ENCODE peak calls at places on chromosome X, in six cellular contexts. One of them, this sample, is unnamed.
A peak's percentile ranks its signal among the peaks of the same experiment; 100 is the strongest.

GRCh38 chrX:71105638-71106037 is 902 bp downstream of the CXorf65 start:
- DNase-seq in transverse colon: no peak
- DNase-seq in psoas muscle: no peak
- DNase-seq in ovary: no peak
- DNase-seq in endothelial cell of umbilical vein: no peak
- DNase-seq in left ventricle myocardium inferior: no peak
- DNase-seq in this sample: no peak

GRCh38 chrX:10482262-10482661 is 138.1 kb downstream of the MID1 start:
- DNase-seq in transverse colon: no peak
- DNase-seq in psoas muscle: no peak
- DNase-seq in ovary: no peak
- DNase-seq in endothelial cell of umbilical vein: peak; percentile 55
- DNase-seq in left ventricle myocardium inferior: peak; percentile 37
- DNase-seq in this sample: no peak

GRCh38 chrX:83416273-83416672 is 91.8 kb upstream of the POU3F4 start:
- DNase-seq in transverse colon: no peak
- DNase-seq in psoas muscle: no peak
- DNase-seq in ovary: no peak
- DNase-seq in endothelial cell of umbilical vein: no peak
- DNase-seq in left ventricle myocardium inferior: no peak
- DNase-seq in this sample: no peak

GRCh38 chrX:24482823-24483410 is 17.8 kb downstream of the PDK3 start:
- DNase-seq in transverse colon: no peak
- DNase-seq in psoas muscle: no peak
- DNase-seq in ovary: no peak
- DNase-seq in endothelial cell of umbilical vein: no peak
- DNase-seq in left ventricle myocardium inferior: no peak
- DNase-seq in this sample: no peak

GRCh38 chrX:111131572-111131971 is 35.6 kb downstream of the PAK3 start:
- DNase-seq in transverse colon: no peak
- DNase-seq in psoas muscle: no peak
- DNase-seq in ovary: no peak
- DNase-seq in endothelial cell of umbilical vein: no peak
- DNase-seq in left ventricle myocardium inferior: no peak
- DNase-seq in this sample: no peak

GRCh38 chrX:149962859-149963757 is 24.8 kb upstream of the EOLA2 start:
- DNase-seq in transverse colon: peak; percentile 28
- DNase-seq in psoas muscle: peak; percentile 54
- DNase-seq in ovary: peak; percentile 60
- DNase-seq in endothelial cell of umbilical vein: peak; percentile 59
- DNase-seq in left ventricle myocardium inferior: no peak
- DNase-seq in this sample: peak; percentile 73

GRCh38 chrX:101415180-101416130 is 7.4 kb downstream of the HNRNPH2 start:
- DNase-seq in transverse colon: no peak
- DNase-seq in psoas muscle: no peak
- DNase-seq in ovary: peak; percentile 40
- DNase-seq in endothelial cell of umbilical vein: peak; percentile 78
- DNase-seq in left ventricle myocardium inferior: no peak
- DNase-seq in this sample: no peak

GRCh38 chrX:151176351-151176750 is at the start of gene GPR50:
- DNase-seq in transverse colon: no peak
- DNase-seq in psoas muscle: no peak
- DNase-seq in ovary: no peak
- DNase-seq in endothelial cell of umbilical vein: no peak
- DNase-seq in left ventricle myocardium inferior: no peak
- DNase-seq in this sample: no peak

GRCh38 chrX:138886769-138887168 is 175.3 kb upstream of the FGF13 start:
- DNase-seq in transverse colon: no peak
- DNase-seq in psoas muscle: no peak
- DNase-seq in ovary: no peak
- DNase-seq in endothelial cell of umbilical vein: no peak
- DNase-seq in left ventricle myocardium inferior: no peak
- DNase-seq in this sample: no peak

GRCh38 chrX:152822383-152823086 is 8.0 kb downstream of the CETN2 start:
- DNase-seq in transverse colon: no peak
- DNase-seq in psoas muscle: no peak
- DNase-seq in ovary: no peak
- DNase-seq in endothelial cell of umbilical vein: no peak
- DNase-seq in left ventricle myocardium inferior: no peak
- DNase-seq in this sample: no peak

GRCh38 chrX:10648608-10649007 is 28.2 kb upstream of the MID1 start:
- DNase-seq in transverse colon: no peak
- DNase-seq in psoas muscle: no peak
- DNase-seq in ovary: no peak
- DNase-seq in endothelial cell of umbilical vein: peak; percentile 1
- DNase-seq in left ventricle myocardium inferior: no peak
- DNase-seq in this sample: no peak

GRCh38 chrX:7059214-7059838 is 88.2 kb upstream of the STS start:
- DNase-seq in transverse colon: no peak
- DNase-seq in psoas muscle: no peak
- DNase-seq in ovary: no peak
- DNase-seq in endothelial cell of umbilical vein: no peak
- DNase-seq in left ventricle myocardium inferior: no peak
- DNase-seq in this sample: no peak

GRCh38 chrX:153933751-153934472 is 925 bp downstream of the NAA10 start:
- DNase-seq in transverse colon: no peak
- DNase-seq in psoas muscle: no peak
- DNase-seq in ovary: no peak
- DNase-seq in endothelial cell of umbilical vein: no peak
- DNase-seq in left ventricle myocardium inferior: no peak
- DNase-seq in this sample: no peak

GRCh38 chrX:21963736-21964135 is 23.2 kb downstream of the SMS start:
- DNase-seq in transverse colon: no peak
- DNase-seq in psoas muscle: no peak
- DNase-seq in ovary: peak; percentile 38
- DNase-seq in endothelial cell of umbilical vein: no peak
- DNase-seq in left ventricle myocardium inferior: no peak
- DNase-seq in this sample: peak; percentile 45

GRCh38 chrX:39438603-39439602 is 637.6 kb downstream of the MID1IP1 start:
- DNase-seq in transverse colon: no peak
- DNase-seq in psoas muscle: no peak
- DNase-seq in ovary: no peak
- DNase-seq in endothelial cell of umbilical vein: no peak
- DNase-seq in left ventricle myocardium inferior: no peak
- DNase-seq in this sample: no peak

GRCh38 chrX:54171527-54171926 is 11.5 kb downstream of the FAM120C start:
- DNase-seq in transverse colon: no peak
- DNase-seq in psoas muscle: no peak
- DNase-seq in ovary: no peak
- DNase-seq in endothelial cell of umbilical vein: no peak
- DNase-seq in left ventricle myocardium inferior: no peak
- DNase-seq in this sample: no peak

GRCh38 chrX:79367907-79368306 is 773 bp upstream of the ITM2A start:
- DNase-seq in transverse colon: no peak
- DNase-seq in psoas muscle: no peak
- DNase-seq in ovary: no peak
- DNase-seq in endothelial cell of umbilical vein: no peak
- DNase-seq in left ventricle myocardium inferior: no peak
- DNase-seq in this sample: no peak

GRCh38 chrX:147953976-147954375 is 27.2 kb upstream of the FMR1NB start:
- DNase-seq in transverse colon: no peak
- DNase-seq in psoas muscle: no peak
- DNase-seq in ovary: peak; percentile 19
- DNase-seq in endothelial cell of umbilical vein: no peak
- DNase-seq in left ventricle myocardium inferior: peak; percentile 14
- DNase-seq in this sample: peak; percentile 24

GRCh38 chrX:12878536-12878935 is 11.7 kb downstream of the TLR7 start:
- DNase-seq in transverse colon: no peak
- DNase-seq in psoas muscle: no peak
- DNase-seq in ovary: no peak
- DNase-seq in endothelial cell of umbilical vein: no peak
- DNase-seq in left ventricle myocardium inferior: no peak
- DNase-seq in this sample: no peak

GRCh38 chrX:133645251-133645650 is 230.0 kb upstream of the GPC4 start:
- DNase-seq in transverse colon: no peak
- DNase-seq in psoas muscle: no peak
- DNase-seq in ovary: no peak
- DNase-seq in endothelial cell of umbilical vein: no peak
- DNase-seq in left ventricle myocardium inferior: no peak
- DNase-seq in this sample: no peak

GRCh38 chrX:75067931-75068330 is 88.2 kb downstream of the ABCB7 start:
- DNase-seq in transverse colon: no peak
- DNase-seq in psoas muscle: no peak
- DNase-seq in ovary: no peak
- DNase-seq in endothelial cell of umbilical vein: no peak
- DNase-seq in left ventricle myocardium inferior: no peak
- DNase-seq in this sample: no peak

GRCh38 chrX:133819546-133819945 is 165.8 kb downstream of the GPC3 start:
- DNase-seq in transverse colon: no peak
- DNase-seq in psoas muscle: no peak
- DNase-seq in ovary: no peak
- DNase-seq in endothelial cell of umbilical vein: no peak
- DNase-seq in left ventricle myocardium inferior: no peak
- DNase-seq in this sample: no peak

GRCh38 chrX:149567621-149568417 is 18.1 kb upstream of the HSFX3 start:
- DNase-seq in transverse colon: no peak
- DNase-seq in psoas muscle: no peak
- DNase-seq in ovary: no peak
- DNase-seq in endothelial cell of umbilical vein: no peak
- DNase-seq in left ventricle myocardium inferior: no peak
- DNase-seq in this sample: no peak

GRCh38 chrX:134692990-134693389 is 34.7 kb upstream of the PLAC1 start:
- DNase-seq in transverse colon: no peak
- DNase-seq in psoas muscle: no peak
- DNase-seq in ovary: no peak
- DNase-seq in endothelial cell of umbilical vein: peak; percentile 68
- DNase-seq in left ventricle myocardium inferior: no peak
- DNase-seq in this sample: no peak

GRCh38 chrX:122055450-122055849 is 1008.0 kb downstream of the GLUD2 start:
- DNase-seq in transverse colon: no peak
- DNase-seq in psoas muscle: no peak
- DNase-seq in ovary: no peak
- DNase-seq in endothelial cell of umbilical vein: no peak
- DNase-seq in left ventricle myocardium inferior: no peak
- DNase-seq in this sample: no peak

GRCh38 chrX:119755981-119756533 is 2.3 kb upstream of the SOWAHD start:
- DNase-seq in transverse colon: peak; percentile 51
- DNase-seq in psoas muscle: no peak
- DNase-seq in ovary: no peak
- DNase-seq in endothelial cell of umbilical vein: no peak
- DNase-seq in left ventricle myocardium inferior: no peak
- DNase-seq in this sample: no peak
- H3K27ac ChIP-seq in transverse colon: peak overlapping the region; percentile 89
- H3K27ac ChIP-seq in psoas muscle: no peak overlapping the region
- H3K27ac ChIP-seq in ovary: no peak overlapping the region
- H3K27ac ChIP-seq in endothelial cell of umbilical vein: no peak overlapping the region
- H3K27ac ChIP-seq in left ventricle myocardium inferior: no peak overlapping the region
- H3K27ac ChIP-seq in this sample: no peak overlapping the region

GRCh38 chrX:47563801-47564315 is 2.9 kb downstream of the ARAF start:
- DNase-seq in transverse colon: no peak
- DNase-seq in psoas muscle: no peak
- DNase-seq in ovary: no peak
- DNase-seq in endothelial cell of umbilical vein: no peak
- DNase-seq in left ventricle myocardium inferior: no peak
- DNase-seq in this sample: no peak
- H3K4me1 ChIP-seq in transverse colon: peaks cover 5% of the 10 kb centered on the region
- H3K4me1 ChIP-seq in psoas muscle: no peaks in the 10 kb centered on the region
- H3K4me1 ChIP-seq in ovary: no peaks in the 10 kb centered on the region
- H3K4me1 ChIP-seq in endothelial cell of umbilical vein: peaks cover 13% of the 10 kb centered on the region
- H3K4me1 ChIP-seq in left ventricle myocardium inferior: peaks cover 17% of the 10 kb centered on the region
- H3K4me1 ChIP-seq in this sample: peaks cover 15% of the 10 kb centered on the region

DNA sequence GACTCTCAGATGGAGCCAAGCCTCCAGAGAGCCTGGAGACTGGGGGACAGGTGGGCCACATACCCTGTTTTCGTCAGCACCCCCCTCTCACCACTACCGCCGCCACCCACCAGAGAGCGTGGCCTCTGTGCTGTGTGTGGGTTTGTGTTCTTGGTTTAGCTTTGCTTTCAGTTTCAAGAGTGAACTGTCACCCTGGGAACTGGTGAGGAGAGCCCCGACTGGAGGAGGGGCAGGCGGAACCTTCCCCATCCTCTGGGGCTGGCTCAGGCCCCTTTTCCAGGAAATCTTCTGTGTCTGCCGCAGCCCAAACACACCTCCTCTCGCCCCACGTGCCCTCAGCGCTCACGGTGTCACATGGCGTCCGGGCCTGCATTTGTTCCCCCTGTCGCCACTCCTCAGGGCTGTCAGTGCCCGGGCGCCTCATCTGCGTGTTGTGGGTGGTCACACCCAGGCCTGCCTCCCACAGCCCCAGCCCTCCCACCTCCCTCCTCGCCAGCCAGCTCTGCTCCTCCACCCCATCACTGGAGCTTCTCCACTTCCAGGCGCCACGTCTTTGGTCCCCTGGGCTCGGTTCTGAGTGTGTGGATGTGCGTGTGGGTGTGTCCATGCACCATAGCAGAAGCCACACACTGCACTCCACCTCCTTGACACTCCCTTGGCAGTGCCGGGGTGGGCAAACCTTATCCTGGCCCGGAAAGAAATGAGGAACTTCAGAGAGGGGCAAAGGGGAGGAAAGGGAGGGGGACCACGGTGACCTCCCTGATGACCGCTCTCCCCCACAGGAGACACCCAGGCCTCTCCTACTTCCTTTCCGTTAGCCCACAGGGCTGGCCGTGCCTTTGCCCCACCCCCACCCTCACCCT is 27.8 kb downstream of the ELF4 start:
- DNase-seq in transverse colon: peak; percentile 39
- DNase-seq in psoas muscle: peak; percentile 69
- DNase-seq in ovary: no peak
- DNase-seq in endothelial cell of umbilical vein: no peak
- DNase-seq in left ventricle myocardium inferior: peak; percentile 29
- DNase-seq in this sample: peak; percentile 49
- H3K27ac ChIP-seq in transverse colon: peak overlapping the region; percentile 60
- H3K27ac ChIP-seq in psoas muscle: no peak overlapping the region
- H3K27ac ChIP-seq in ovary: no peak overlapping the region
- H3K27ac ChIP-seq in endothelial cell of umbilical vein: peak overlapping the region; percentile 43
- H3K27ac ChIP-seq in left ventricle myocardium inferior: peak overlapping the region; percentile 62
- H3K27ac ChIP-seq in this sample: peak overlapping the region; percentile 59

DNA sequence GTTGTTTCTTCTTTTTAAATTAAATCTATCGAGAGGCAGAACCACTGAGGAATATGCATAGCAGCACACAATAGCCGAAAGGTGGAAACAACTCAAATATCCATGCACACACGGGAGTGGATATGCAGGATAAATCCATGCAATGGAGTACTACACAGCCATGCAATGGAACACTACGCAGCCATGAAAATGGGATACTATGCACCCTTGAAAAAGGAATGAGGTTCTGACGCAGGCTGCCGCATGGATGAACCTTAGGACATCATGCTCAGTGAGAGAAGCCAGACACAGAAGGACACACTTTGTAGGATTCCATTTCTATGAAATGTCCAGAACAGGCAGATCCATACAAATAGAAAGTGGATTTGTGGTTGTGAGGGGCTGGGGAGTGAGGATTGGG is 18.4 kb upstream of the P2RY8 start:
- DNase-seq in transverse colon: no peak
- DNase-seq in psoas muscle: no peak
- DNase-seq in ovary: no peak
- DNase-seq in endothelial cell of umbilical vein: no peak
- DNase-seq in left ventricle myocardium inferior: no peak
- DNase-seq in this sample: no peak
- H3K4me1 ChIP-seq in transverse colon: no peaks in the 10 kb centered on the region
- H3K4me1 ChIP-seq in psoas muscle: no peaks in the 10 kb centered on the region
- H3K4me1 ChIP-seq in ovary: no peaks in the 10 kb centered on the region
- H3K4me1 ChIP-seq in endothelial cell of umbilical vein: no peaks in the 10 kb centered on the region
- H3K4me1 ChIP-seq in left ventricle myocardium inferior: no peaks in the 10 kb centered on the region
- H3K4me1 ChIP-seq in this sample: no peaks in the 10 kb centered on the region